ENCODE peak calls at places on chromosome X, in ten cellular contexts. J, T, X, U, M, B, S, G, R and O are unnamed samples.

GRCh38 chrX:20057479-20057878 is 59.2 kb downstream of the MAP7D2 start:
- DNase-seq in B (no peak), X (no peak), S (no peak), J (no peak), U (no peak), T (no peak), M (no peak), G (no peak), R (no peak), O (no peak)

GRCh38 chrX:114952696-114953095 is 64.7 kb downstream of the IL13RA2 start:
- DNase-seq in T (no peak), S (no peak), G (no peak), U (no peak), J (no peak), M (no peak), R (no peak), X (no peak), B (no peak), O (no peak)

GRCh38 chrX:69424161-69424560 is 80.0 kb upstream of the NALF2 start:
- DNase-seq in B (no peak), J (no peak), G (peak; percentile 30), M (no peak), T (no peak), U (no peak), R (no peak), S (no peak), X (no peak), O (no peak)

GRCh38 chrX:23292979-23293651 is 41.5 kb upstream of the PTCHD1 start:
- DNase-seq in G (no peak), S (no peak), M (peak; percentile 7), B (no peak), R (no peak), U (no peak), X (no peak), J (no peak), T (no peak), O (no peak)

GRCh38 chrX:147803948-147804347 is 107.8 kb upstream of the FMR1 start:
- DNase-seq in M (no peak), J (no peak), G (no peak), T (peak; percentile 32), U (no peak), X (no peak), R (no peak), B (no peak), S (no peak), O (no peak)

GRCh38 chrX:12949927-12950656 is 24.8 kb upstream of the TMSB4X start:
- DNase-seq in G (peak; percentile 90), J (peak; percentile 78), R (peak; percentile 76), M (no peak), S (peak; percentile 94), X (peak; percentile 71), B (peak; percentile 75), T (no peak), U (no peak), O (no peak)

GRCh38 chrX:21675931-21676330 is 17.8 kb upstream of the KLHL34 start:
- DNase-seq in R (no peak), U (no peak), B (no peak), J (no peak), T (no peak), G (no peak), M (no peak), S (no peak), X (no peak), O (no peak)

GRCh38 chrX:141468940-141469339 is 115.6 kb downstream of the SPANXA1 start:
- DNase-seq in B (no peak), R (no peak), S (no peak), M (no peak), U (no peak), G (peak; percentile 60), T (no peak), X (no peak), J (no peak), O (no peak)

GRCh38 chrX:66553973-66554372 is 84.9 kb downstream of the EDA2R start:
- DNase-seq in B (no peak), X (no peak), S (no peak), M (no peak), U (no peak), G (no peak), J (no peak), R (no peak), T (no peak), O (no peak)

GRCh38 chrX:10904220-10904619 is 206.9 kb upstream of the HCCS start:
- DNase-seq in J (no peak), X (no peak), U (no peak), B (no peak), R (no peak), M (no peak), S (no peak), G (peak; percentile 35), T (no peak), O (no peak)

GRCh38 chrX:134460861-134461218 is 875 bp downstream of the HPRT1 start:
- DNase-seq in B (no peak), U (peak; percentile 0), G (peak; percentile 22), R (no peak), T (no peak), S (no peak), J (peak; percentile 1), X (no peak), M (no peak), O (no peak)

GRCh38 chrX:48025561-48025960 is 18.8 kb downstream of the SPACA5 start:
- DNase-seq in U (peak; percentile 48), S (peak; percentile 53), T (peak; percentile 43), J (peak; percentile 39), G (peak; percentile 71), M (peak; percentile 33), B (peak; percentile 18), X (no peak), R (no peak), O (peak; percentile 42)

GRCh38 chrX:47166126-47166525 is 21.1 kb downstream of the RBM10 start:
- DNase-seq in U (no peak), B (no peak), S (no peak), T (no peak), X (no peak), R (no peak), J (no peak), M (no peak), G (peak; percentile 62), O (no peak)

GRCh38 chrX:100895365-100896075 is 21.4 kb upstream of the NOX1 start:
- DNase-seq in X (no peak), B (peak; percentile 1), J (no peak), T (peak; percentile 49), S (peak; percentile 34), R (no peak), U (peak; percentile 20), G (peak; percentile 51), M (peak; percentile 3), O (no peak)

GRCh38 chrX:112759512-112759911 is 79.8 kb upstream of the LHFPL1 start:
- DNase-seq in U (no peak), M (no peak), X (no peak), R (no peak), G (no peak), S (no peak), T (no peak), B (no peak), J (no peak), O (no peak)

GRCh38 chrX:70998402-70999027 is 67.6 kb upstream of the SLC7A3 start:
- DNase-seq in T (no peak), B (no peak), X (no peak), M (peak; percentile 27), G (peak; percentile 73), S (peak; percentile 18), U (no peak), J (peak; percentile 2), R (no peak), O (peak; percentile 5)

GRCh38 chrX:110759785-110760184 is 35.8 kb downstream of the CHRDL1 start:
- DNase-seq in X (no peak), M (no peak), B (no peak), S (no peak), R (no peak), T (no peak), J (no peak), G (no peak), U (no peak), O (no peak)

GRCh38 chrX:15956684-15957083 is 102.1 kb upstream of the AP1S2 start:
- DNase-seq in J (no peak), M (no peak), U (no peak), X (no peak), S (no peak), T (no peak), B (no peak), R (no peak), G (no peak), O (no peak)

GRCh38 chrX:2243913-2244460 is 256.8 kb downstream of the DHRSX start:
- DNase-seq in G (no peak), S (no peak), R (no peak), J (no peak), U (no peak), T (no peak), M (no peak), X (no peak), B (no peak), O (no peak)

GRCh38 chrX:149314031-149314430 is 191.1 kb downstream of the IDS start:
- DNase-seq in J (no peak), R (no peak), T (no peak), X (no peak), G (peak; percentile 0), U (no peak), B (no peak), S (no peak), M (no peak), O (no peak)

GRCh38 chrX:54746928-54747327 is 51.1 kb downstream of the ITIH6 start:
- DNase-seq in S (no peak), M (no peak), B (no peak), X (no peak), U (no peak), J (no peak), G (no peak), R (no peak), T (no peak), O (no peak)

GRCh38 chrX:13371191-13371590 is 51.3 kb upstream of the ATXN3L start:
- DNase-seq in G (no peak), S (no peak), T (no peak), B (no peak), U (no peak), J (no peak), M (no peak), R (no peak), X (no peak), O (no peak)

GRCh38 chrX:110407910-110408545 is 49.4 kb downstream of the RTL9 start:
- DNase-seq in G (peak; percentile 77), U (peak; percentile 73), S (peak; percentile 43), R (no peak), X (no peak), M (peak; percentile 68), B (peak; percentile 21), T (peak; percentile 77), J (peak; percentile 58), O (peak; percentile 82)

GRCh38 chrX:151901821-151902220 is 10.9 kb upstream of the MAGEA4 start:
- DNase-seq in X (no peak), T (no peak), J (no peak), U (no peak), M (no peak), B (no peak), G (no peak), S (no peak), R (no peak), O (no peak)

GRCh38 chrX:129139837-129140679 is 383.2 kb downstream of the SMARCA1 start:
- DNase-seq in B (no peak), T (no peak), S (no peak), X (no peak), R (no peak), J (no peak), U (peak; percentile 86), M (no peak), G (no peak), O (no peak)

GRCh38 chrX:116009871-116010710 is 160.5 kb upstream of the AGTR2 start:
- DNase-seq in B (no peak), S (no peak), X (peak; percentile 13), T (no peak), M (no peak), J (no peak), G (no peak), R (no peak), U (no peak), O (no peak)

GRCh38 chrX:151370906-151371305 is 26.1 kb upstream of the VMA21 start:
- DNase-seq in B (no peak), X (no peak), J (no peak), S (peak; percentile 29), R (no peak), U (no peak), G (no peak), M (peak; percentile 56), T (peak; percentile 50), O (peak; percentile 26)

GRCh38 chrX:1903380-1903935 is 288.6 kb downstream of the ASMT start:
- DNase-seq in S (no peak), X (no peak), J (no peak), U (no peak), B (no peak), M (no peak), G (no peak), R (no peak), T (no peak), O (no peak)